ENCODE peak calls at places on chromosome 11, in nine cellular contexts. One of them, this sample, is unnamed.

GRCh38 chr11:976431-977160 is 50.9 kb downstream of the AP2A2 start:
- DNase-seq in spleen: no peak
- DNase-seq in neuronal stem cell: no peak
- DNase-seq in A549: no peak
- DNase-seq in cardiac muscle cell: no peak
- DNase-seq in PC-9: no peak
- DNase-seq in iPS DF 6.9: no peak
- DNase-seq in Caco-2: no peak
- DNase-seq in mucosa of descending colon: no peak
- DNase-seq in this sample: no peak

GRCh38 chr11:18792066-18792591 is 531 bp upstream of the PTPN5 start:
- DNase-seq in spleen: no peak
- DNase-seq in A549: no peak
- DNase-seq in PC-9: no peak
- DNase-seq in mucosa of descending colon: no peak
- DNase-seq in neuronal stem cell: peak; percentile 20
- DNase-seq in cardiac muscle cell: peak; percentile 37
- DNase-seq in Caco-2: no peak
- DNase-seq in iPS DF 6.9: no peak
- DNase-seq in this sample: no peak

GRCh38 chr11:8327761-8328192 is 64.1 kb upstream of the LMO1 start:
- DNase-seq in spleen: peak; percentile 49
- DNase-seq in PC-9: no peak
- DNase-seq in Caco-2: no peak
- DNase-seq in cardiac muscle cell: no peak
- DNase-seq in neuronal stem cell: no peak
- DNase-seq in A549: no peak
- DNase-seq in iPS DF 6.9: no peak
- DNase-seq in mucosa of descending colon: no peak
- DNase-seq in this sample: no peak

GRCh38 chr11:102577182-102577581 is 46.6 kb upstream of the MMP7 start:
- DNase-seq in neuronal stem cell: no peak
- DNase-seq in A549: no peak
- DNase-seq in spleen: no peak
- DNase-seq in mucosa of descending colon: no peak
- DNase-seq in Caco-2: no peak
- DNase-seq in cardiac muscle cell: no peak
- DNase-seq in PC-9: no peak
- DNase-seq in iPS DF 6.9: no peak
- DNase-seq in this sample: no peak

GRCh38 chr11:36774603-36775002 is 176.6 kb upstream of the RAG2 start:
- DNase-seq in Caco-2: no peak
- DNase-seq in A549: no peak
- DNase-seq in spleen: no peak
- DNase-seq in cardiac muscle cell: no peak
- DNase-seq in neuronal stem cell: no peak
- DNase-seq in iPS DF 6.9: no peak
- DNase-seq in mucosa of descending colon: no peak
- DNase-seq in PC-9: no peak
- DNase-seq in this sample: no peak

GRCh38 chr11:115550291-115551059 is 46.3 kb upstream of the CADM1 start:
- DNase-seq in PC-9: no peak
- DNase-seq in cardiac muscle cell: peak; percentile 30
- DNase-seq in spleen: no peak
- DNase-seq in mucosa of descending colon: no peak
- DNase-seq in neuronal stem cell: no peak
- DNase-seq in iPS DF 6.9: no peak
- DNase-seq in A549: no peak
- DNase-seq in Caco-2: no peak
- DNase-seq in this sample: no peak

GRCh38 chr11:10405858-10406592 is 49.0 kb upstream of the AMPD3 start:
- DNase-seq in neuronal stem cell: peak; percentile 56
- DNase-seq in Caco-2: peak; percentile 84
- DNase-seq in spleen: no peak
- DNase-seq in PC-9: peak; percentile 37
- DNase-seq in iPS DF 6.9: peak; percentile 47
- DNase-seq in cardiac muscle cell: peak; percentile 89
- DNase-seq in A549: peak; percentile 78
- DNase-seq in mucosa of descending colon: no peak
- DNase-seq in this sample: peak; percentile 64

GRCh38 chr11:115488945-115489344 is 15.3 kb downstream of the CADM1 start:
- DNase-seq in Caco-2: peak; percentile 59
- DNase-seq in cardiac muscle cell: no peak
- DNase-seq in PC-9: no peak
- DNase-seq in spleen: no peak
- DNase-seq in iPS DF 6.9: no peak
- DNase-seq in mucosa of descending colon: no peak
- DNase-seq in A549: peak; percentile 50
- DNase-seq in neuronal stem cell: no peak
- DNase-seq in this sample: no peak

GRCh38 chr11:694563-695331 is at the start of gene DEAF1:
- DNase-seq in iPS DF 6.9: peak; percentile 88
- DNase-seq in A549: peak; percentile 37
- DNase-seq in mucosa of descending colon: peak; percentile 99
- DNase-seq in spleen: peak; percentile 100
- DNase-seq in PC-9: peak; percentile 95
- DNase-seq in Caco-2: peak; percentile 98
- DNase-seq in cardiac muscle cell: peak; percentile 99
- DNase-seq in neuronal stem cell: peak; percentile 99
- DNase-seq in this sample: peak; percentile 98

GRCh38 chr11:122038543-122038942 is 77.5 kb downstream of the BLID start:
- DNase-seq in Caco-2: no peak
- DNase-seq in PC-9: no peak
- DNase-seq in neuronal stem cell: peak; percentile 21
- DNase-seq in spleen: no peak
- DNase-seq in mucosa of descending colon: no peak
- DNase-seq in iPS DF 6.9: peak; percentile 18
- DNase-seq in cardiac muscle cell: peak; percentile 34
- DNase-seq in A549: no peak
- DNase-seq in this sample: peak; percentile 20

GRCh38 chr11:109704432-109704831 is 282.4 kb downstream of the C11orf87 start:
- DNase-seq in cardiac muscle cell: peak; percentile 63
- DNase-seq in neuronal stem cell: no peak
- DNase-seq in A549: no peak
- DNase-seq in mucosa of descending colon: no peak
- DNase-seq in PC-9: no peak
- DNase-seq in Caco-2: no peak
- DNase-seq in spleen: no peak
- DNase-seq in iPS DF 6.9: no peak
- DNase-seq in this sample: no peak

GRCh38 chr11:76347391-76347790 is 33.5 kb downstream of the THAP12 start:
- DNase-seq in spleen: no peak
- DNase-seq in Caco-2: no peak
- DNase-seq in iPS DF 6.9: no peak
- DNase-seq in neuronal stem cell: no peak
- DNase-seq in PC-9: no peak
- DNase-seq in cardiac muscle cell: no peak
- DNase-seq in mucosa of descending colon: no peak
- DNase-seq in A549: no peak
- DNase-seq in this sample: no peak

GRCh38 chr11:35011389-35011788 is 95.0 kb downstream of the PDHX start:
- DNase-seq in A549: no peak
- DNase-seq in Caco-2: no peak
- DNase-seq in mucosa of descending colon: no peak
- DNase-seq in iPS DF 6.9: no peak
- DNase-seq in cardiac muscle cell: no peak
- DNase-seq in spleen: no peak
- DNase-seq in neuronal stem cell: no peak
- DNase-seq in PC-9: no peak
- DNase-seq in this sample: no peak

GRCh38 chr11:114571712-114572111 is 12.0 kb upstream of the NXPE1 start:
- DNase-seq in spleen: no peak
- DNase-seq in PC-9: no peak
- DNase-seq in cardiac muscle cell: no peak
- DNase-seq in neuronal stem cell: no peak
- DNase-seq in Caco-2: no peak
- DNase-seq in A549: no peak
- DNase-seq in iPS DF 6.9: no peak
- DNase-seq in mucosa of descending colon: no peak
- DNase-seq in this sample: no peak

GRCh38 chr11:12689029-12689755 is 15.0 kb downstream of the TEAD1 start:
- DNase-seq in iPS DF 6.9: no peak
- DNase-seq in PC-9: no peak
- DNase-seq in spleen: no peak
- DNase-seq in cardiac muscle cell: no peak
- DNase-seq in mucosa of descending colon: no peak
- DNase-seq in A549: no peak
- DNase-seq in neuronal stem cell: no peak
- DNase-seq in Caco-2: no peak
- DNase-seq in this sample: no peak
- H3K4me1 ChIP-seq in iPS DF 6.9: peaks cover 18% of the 10 kb centered on the region
- H3K4me1 ChIP-seq in PC-9: peaks cover 96% of the 10 kb centered on the region
- H3K4me1 ChIP-seq in spleen: peaks cover 34% of the 10 kb centered on the region
- H3K4me1 ChIP-seq in cardiac muscle cell: peaks cover 62% of the 10 kb centered on the region
- H3K4me1 ChIP-seq in mucosa of descending colon: peaks cover 41% of the 10 kb centered on the region
- H3K4me1 ChIP-seq in A549: peaks cover 93% of the 10 kb centered on the region
- H3K4me1 ChIP-seq in neuronal stem cell: peaks cover 45% of the 10 kb centered on the region
- H3K4me1 ChIP-seq in Caco-2: peaks cover 92% of the 10 kb centered on the region
- H3K4me1 ChIP-seq in this sample: peaks cover 4% of the 10 kb centered on the region

DNA sequence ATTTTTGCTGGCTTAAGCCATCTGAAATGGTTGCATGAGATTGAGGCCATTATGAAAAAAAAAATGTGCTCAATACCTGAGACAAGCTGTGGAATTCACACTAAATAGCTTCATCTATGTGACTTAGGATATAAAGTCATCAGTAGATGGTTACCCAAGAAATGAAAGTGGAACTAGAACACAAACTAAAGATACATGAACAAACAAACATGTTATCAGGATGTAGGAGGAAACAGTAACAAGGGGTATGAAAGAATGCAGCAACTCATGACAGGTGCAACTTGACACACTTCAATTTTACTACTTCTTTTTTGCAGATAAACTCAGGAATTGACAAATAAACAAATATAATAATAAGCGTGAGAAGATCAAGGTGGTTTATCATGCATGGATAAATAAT is 155.0 kb downstream of the WT1 start:
- DNase-seq in spleen: no peak
- DNase-seq in iPS DF 6.9: no peak
- DNase-seq in PC-9: no peak
- DNase-seq in mucosa of descending colon: no peak
- DNase-seq in Caco-2: no peak
- DNase-seq in A549: no peak
- DNase-seq in cardiac muscle cell: no peak
- DNase-seq in neuronal stem cell: no peak
- DNase-seq in this sample: no peak
- H3K4me1 ChIP-seq in spleen: no peaks in the 10 kb centered on the region
- H3K4me1 ChIP-seq in iPS DF 6.9: no peaks in the 10 kb centered on the region
- H3K4me1 ChIP-seq in PC-9: no peaks in the 10 kb centered on the region
- H3K4me1 ChIP-seq in mucosa of descending colon: no peaks in the 10 kb centered on the region
- H3K4me1 ChIP-seq in Caco-2: no peaks in the 10 kb centered on the region
- H3K4me1 ChIP-seq in A549: no peaks in the 10 kb centered on the region
- H3K4me1 ChIP-seq in cardiac muscle cell: no peaks in the 10 kb centered on the region
- H3K4me1 ChIP-seq in neuronal stem cell: peaks cover 1% of the 10 kb centered on the region
- H3K4me1 ChIP-seq in this sample: no peaks in the 10 kb centered on the region

GRCh38 chr11:118908264-118908663 is 17.5 kb downstream of the BCL9L start:
- DNase-seq in iPS DF 6.9: no peak
- DNase-seq in PC-9: no peak
- DNase-seq in Caco-2: peak; percentile 42
- DNase-seq in neuronal stem cell: no peak
- DNase-seq in A549: no peak
- DNase-seq in mucosa of descending colon: peak; percentile 53
- DNase-seq in spleen: peak; percentile 64
- DNase-seq in cardiac muscle cell: no peak
- DNase-seq in this sample: no peak

GRCh38 chr11:118908931-118909618 is 16.7 kb downstream of the BCL9L start:
- DNase-seq in spleen: peak; percentile 74
- DNase-seq in PC-9: peak; percentile 59
- DNase-seq in mucosa of descending colon: peak; percentile 73
- DNase-seq in neuronal stem cell: no peak
- DNase-seq in iPS DF 6.9: no peak
- DNase-seq in Caco-2: peak; percentile 84
- DNase-seq in A549: no peak
- DNase-seq in cardiac muscle cell: peak; percentile 95
- DNase-seq in this sample: no peak

GRCh38 chr11:118907051-118907748 is 18.5 kb downstream of the BCL9L start:
- DNase-seq in cardiac muscle cell: peak; percentile 84
- DNase-seq in spleen: peak; percentile 94
- DNase-seq in A549: peak; percentile 47
- DNase-seq in neuronal stem cell: no peak
- DNase-seq in iPS DF 6.9: no peak
- DNase-seq in Caco-2: peak; percentile 94
- DNase-seq in PC-9: peak; percentile 89
- DNase-seq in mucosa of descending colon: peak; percentile 85
- DNase-seq in this sample: no peak

GRCh38 chr11:118909619-118910308 is 16.0 kb downstream of the BCL9L start:
- DNase-seq in PC-9: no peak
- DNase-seq in neuronal stem cell: no peak
- DNase-seq in A549: no peak
- DNase-seq in mucosa of descending colon: peak; percentile 65
- DNase-seq in spleen: peak; percentile 72
- DNase-seq in iPS DF 6.9: no peak
- DNase-seq in cardiac muscle cell: no peak
- DNase-seq in Caco-2: peak; percentile 64
- DNase-seq in this sample: no peak

DNA sequence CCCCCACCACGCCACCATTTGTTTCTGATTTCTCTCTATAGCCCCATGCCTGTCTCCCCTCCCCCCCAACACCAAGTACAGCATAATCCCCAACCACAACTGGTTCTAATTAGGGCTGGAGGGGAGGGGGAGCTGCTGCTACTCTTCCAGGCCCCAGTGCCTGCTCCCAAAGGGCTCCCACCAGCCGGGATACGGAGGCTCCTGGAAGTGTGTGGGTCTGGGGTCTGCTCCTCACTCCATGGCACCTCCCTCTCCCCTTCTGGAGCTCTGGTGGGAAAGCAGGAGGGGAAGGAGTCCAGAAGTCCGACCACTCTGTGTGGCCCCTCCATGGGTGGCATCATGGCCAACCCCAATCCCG is 18.0 kb downstream of the BCL9L start:
- DNase-seq in PC-9: no peak
- DNase-seq in cardiac muscle cell: no peak
- DNase-seq in Caco-2: peak; percentile 43
- DNase-seq in neuronal stem cell: no peak
- DNase-seq in mucosa of descending colon: no peak
- DNase-seq in iPS DF 6.9: no peak
- DNase-seq in spleen: no peak
- DNase-seq in A549: no peak
- DNase-seq in this sample: no peak
- H3K4me1 ChIP-seq in PC-9: peaks cover 53% of the 10 kb centered on the region
- H3K4me1 ChIP-seq in cardiac muscle cell: peaks cover 51% of the 10 kb centered on the region
- H3K4me1 ChIP-seq in Caco-2: peaks cover 48% of the 10 kb centered on the region
- H3K4me1 ChIP-seq in neuronal stem cell: peaks cover 45% of the 10 kb centered on the region
- H3K4me1 ChIP-seq in mucosa of descending colon: peaks cover 44% of the 10 kb centered on the region
- H3K4me1 ChIP-seq in iPS DF 6.9: peaks cover 19% of the 10 kb centered on the region
- H3K4me1 ChIP-seq in spleen: peaks cover 63% of the 10 kb centered on the region
- H3K4me1 ChIP-seq in A549: peaks cover 64% of the 10 kb centered on the region
- H3K4me1 ChIP-seq in this sample: peaks cover 11% of the 10 kb centered on the region

DNA sequence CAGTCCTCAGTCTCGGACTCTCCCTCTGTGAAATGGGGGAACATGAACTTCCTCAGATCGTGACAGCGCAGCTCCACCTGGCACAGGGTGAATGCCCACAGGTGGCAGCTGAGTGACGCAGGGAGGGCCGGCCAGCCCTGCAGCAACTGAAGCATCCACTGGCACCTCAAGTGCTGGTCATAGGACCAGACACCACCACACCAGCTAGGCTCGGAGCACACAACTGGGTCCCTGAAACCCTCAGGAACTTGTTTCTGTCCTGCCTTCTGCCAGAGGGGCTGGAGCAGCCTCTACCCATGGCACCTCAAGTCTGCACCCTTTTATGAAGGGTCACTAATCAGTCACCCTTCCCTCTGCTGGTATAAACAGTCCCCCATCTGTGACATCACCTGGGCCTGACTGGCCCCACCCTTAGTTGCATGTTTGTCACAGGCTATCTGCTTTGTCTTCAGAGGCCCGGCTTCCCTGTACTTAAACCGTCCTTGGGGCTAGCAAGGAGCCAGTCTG is 7.4 kb upstream of the CDC42BPG start:
- DNase-seq in mucosa of descending colon: peak; percentile 76
- DNase-seq in A549: no peak
- DNase-seq in spleen: no peak
- DNase-seq in cardiac muscle cell: no peak
- DNase-seq in PC-9: no peak
- DNase-seq in Caco-2: no peak
- DNase-seq in iPS DF 6.9: no peak
- DNase-seq in neuronal stem cell: no peak
- DNase-seq in this sample: no peak
- H3K4me1 ChIP-seq in mucosa of descending colon: peaks cover 65% of the 10 kb centered on the region
- H3K4me1 ChIP-seq in A549: peaks cover 93% of the 10 kb centered on the region
- H3K4me1 ChIP-seq in spleen: peaks cover 100% of the 10 kb centered on the region
- H3K4me1 ChIP-seq in cardiac muscle cell: peaks cover 6% of the 10 kb centered on the region
- H3K4me1 ChIP-seq in PC-9: peaks cover 93% of the 10 kb centered on the region
- H3K4me1 ChIP-seq in Caco-2: peaks cover 43% of the 10 kb centered on the region
- H3K4me1 ChIP-seq in iPS DF 6.9: peaks cover 2% of the 10 kb centered on the region
- H3K4me1 ChIP-seq in neuronal stem cell: peaks cover 2% of the 10 kb centered on the region
- H3K4me1 ChIP-seq in this sample: peaks cover 51% of the 10 kb centered on the region